ENCODE peak calls at places on chromosomes 12 and 14, in nine cellular contexts. One of them, this sample, is unnamed.

GRCh38 chr12:56013482-56013881 is 7.4 kb upstream of the IKZF4 start:
- DNase-seq in Calu3: no peak
- DNase-seq in breast epithelium: no peak
- DNase-seq in GM12864: no peak
- DNase-seq in WTC11: no peak
- DNase-seq in CD8-positive, alpha-beta T cell: no peak
- DNase-seq in endothelial cell: no peak
- DNase-seq in sigmoid colon: no peak
- DNase-seq in ovary: no peak
- DNase-seq in this sample: no peak

GRCh38 chr14:50397461-50398196 is 948 bp upstream of the CDKL1 start:
- DNase-seq in CD8-positive, alpha-beta T cell: no peak
- DNase-seq in breast epithelium: no peak
- DNase-seq in WTC11: no peak
- DNase-seq in Calu3: peak
- DNase-seq in GM12864: no peak
- DNase-seq in ovary: peak
- DNase-seq in endothelial cell: no peak
- DNase-seq in sigmoid colon: no peak
- DNase-seq in this sample: no peak

GRCh38 chr14:37620856-37621255 is 25.4 kb downstream of the TTC6 start:
- DNase-seq in ovary: no peak
- DNase-seq in CD8-positive, alpha-beta T cell: no peak
- DNase-seq in sigmoid colon: no peak
- DNase-seq in Calu3: no peak
- DNase-seq in WTC11: no peak
- DNase-seq in GM12864: no peak
- DNase-seq in endothelial cell: no peak
- DNase-seq in breast epithelium: no peak
- DNase-seq in this sample: no peak

GRCh38 chr14:80356413-80356812 is 145.1 kb upstream of the DIO2 start:
- DNase-seq in WTC11: peak
- DNase-seq in GM12864: no peak
- DNase-seq in endothelial cell: peak
- DNase-seq in sigmoid colon: no peak
- DNase-seq in CD8-positive, alpha-beta T cell: no peak
- DNase-seq in breast epithelium: no peak
- DNase-seq in Calu3: peak
- DNase-seq in ovary: no peak
- DNase-seq in this sample: no peak

GRCh38 chr14:99349721-99350495 is 77.9 kb upstream of the BCL11B start:
- DNase-seq in Calu3: no peak
- DNase-seq in CD8-positive, alpha-beta T cell: no peak
- DNase-seq in ovary: no peak
- DNase-seq in breast epithelium: no peak
- DNase-seq in sigmoid colon: no peak
- DNase-seq in GM12864: no peak
- DNase-seq in endothelial cell: no peak
- DNase-seq in WTC11: no peak
- DNase-seq in this sample: no peak

GRCh38 chr12:26188641-26189040 is 6.7 kb upstream of the SSPN start:
- DNase-seq in sigmoid colon: no peak
- DNase-seq in ovary: no peak
- DNase-seq in WTC11: no peak
- DNase-seq in CD8-positive, alpha-beta T cell: no peak
- DNase-seq in GM12864: no peak
- DNase-seq in breast epithelium: no peak
- DNase-seq in endothelial cell: no peak
- DNase-seq in Calu3: no peak
- DNase-seq in this sample: no peak

GRCh38 chr12:22635812-22636211 is 10.8 kb downstream of the ETNK1 start:
- DNase-seq in sigmoid colon: no peak
- DNase-seq in GM12864: no peak
- DNase-seq in WTC11: no peak
- DNase-seq in endothelial cell: no peak
- DNase-seq in Calu3: no peak
- DNase-seq in ovary: no peak
- DNase-seq in breast epithelium: no peak
- DNase-seq in CD8-positive, alpha-beta T cell: no peak
- DNase-seq in this sample: no peak

GRCh38 chr12:101459642-101460346 is 15.3 kb upstream of the SPIC start:
- DNase-seq in CD8-positive, alpha-beta T cell: no peak
- DNase-seq in Calu3: peak
- DNase-seq in ovary: no peak
- DNase-seq in sigmoid colon: no peak
- DNase-seq in breast epithelium: no peak
- DNase-seq in endothelial cell: no peak
- DNase-seq in GM12864: no peak
- DNase-seq in WTC11: no peak
- DNase-seq in this sample: no peak

GRCh38 chr14:29940482-29940881 is 12.8 kb upstream of the PRKD1 start:
- DNase-seq in ovary: no peak
- DNase-seq in Calu3: no peak
- DNase-seq in breast epithelium: no peak
- DNase-seq in GM12864: no peak
- DNase-seq in endothelial cell: no peak
- DNase-seq in sigmoid colon: no peak
- DNase-seq in WTC11: no peak
- DNase-seq in CD8-positive, alpha-beta T cell: no peak
- DNase-seq in this sample: no peak

GRCh38 chr14:49187799-49188198 is 398.4 kb downstream of the RPS29 start:
- DNase-seq in Calu3: no peak
- DNase-seq in sigmoid colon: no peak
- DNase-seq in endothelial cell: no peak
- DNase-seq in breast epithelium: no peak
- DNase-seq in GM12864: no peak
- DNase-seq in WTC11: no peak
- DNase-seq in ovary: no peak
- DNase-seq in CD8-positive, alpha-beta T cell: no peak
- DNase-seq in this sample: no peak

GRCh38 chr12:128817115-128818015 is 6.4 kb downstream of the SLC15A4 start:
- DNase-seq in Calu3: peak
- DNase-seq in sigmoid colon: peak
- DNase-seq in breast epithelium: peak
- DNase-seq in GM12864: no peak
- DNase-seq in endothelial cell: no peak
- DNase-seq in ovary: no peak
- DNase-seq in WTC11: no peak
- DNase-seq in CD8-positive, alpha-beta T cell: no peak
- DNase-seq in this sample: no peak

GRCh38 chr12:121467638-121468403 is 67.9 kb downstream of the RNF34 start:
- DNase-seq in Calu3: peak
- DNase-seq in breast epithelium: peak
- DNase-seq in endothelial cell: peak
- DNase-seq in WTC11: peak
- DNase-seq in ovary: peak
- DNase-seq in GM12864: no peak
- DNase-seq in CD8-positive, alpha-beta T cell: no peak
- DNase-seq in sigmoid colon: peak
- DNase-seq in this sample: no peak

GRCh38 chr14:101867854-101868253 is 96.5 kb upstream of the DYNC1H1 start:
- DNase-seq in endothelial cell: no peak
- DNase-seq in GM12864: no peak
- DNase-seq in Calu3: no peak
- DNase-seq in WTC11: no peak
- DNase-seq in sigmoid colon: no peak
- DNase-seq in breast epithelium: no peak
- DNase-seq in ovary: no peak
- DNase-seq in CD8-positive, alpha-beta T cell: no peak
- DNase-seq in this sample: no peak

GRCh38 chr14:101058571-101058970 is 155.0 kb upstream of the RTL1 start:
- DNase-seq in sigmoid colon: no peak
- DNase-seq in Calu3: no peak
- DNase-seq in WTC11: no peak
- DNase-seq in endothelial cell: no peak
- DNase-seq in ovary: no peak
- DNase-seq in breast epithelium: no peak
- DNase-seq in GM12864: no peak
- DNase-seq in CD8-positive, alpha-beta T cell: no peak
- DNase-seq in this sample: no peak

GRCh38 chr14:37063467-37064240 is 108.8 kb downstream of the SLC25A21 start:
- DNase-seq in breast epithelium: no peak
- DNase-seq in ovary: no peak
- DNase-seq in CD8-positive, alpha-beta T cell: no peak
- DNase-seq in sigmoid colon: no peak
- DNase-seq in endothelial cell: no peak
- DNase-seq in Calu3: no peak
- DNase-seq in GM12864: no peak
- DNase-seq in WTC11: no peak
- DNase-seq in this sample: no peak

GRCh38 chr12:51972849-51973273 is 21.4 kb downstream of the ACVR1B start:
- DNase-seq in ovary: peak
- DNase-seq in Calu3: no peak
- DNase-seq in CD8-positive, alpha-beta T cell: peak
- DNase-seq in GM12864: no peak
- DNase-seq in WTC11: no peak
- DNase-seq in sigmoid colon: peak
- DNase-seq in endothelial cell: no peak
- DNase-seq in breast epithelium: no peak
- DNase-seq in this sample: no peak

GRCh38 chr12:131061041-131061806 is 107.5 kb downstream of the ADGRD1 start:
- DNase-seq in endothelial cell: no peak
- DNase-seq in ovary: no peak
- DNase-seq in sigmoid colon: no peak
- DNase-seq in WTC11: no peak
- DNase-seq in GM12864: no peak
- DNase-seq in CD8-positive, alpha-beta T cell: no peak
- DNase-seq in breast epithelium: no peak
- DNase-seq in Calu3: no peak
- DNase-seq in this sample: no peak

GRCh38 chr12:69619050-69619449 is 8.3 kb upstream of the LRRC10 start:
- DNase-seq in WTC11: no peak
- DNase-seq in sigmoid colon: no peak
- DNase-seq in GM12864: no peak
- DNase-seq in Calu3: no peak
- DNase-seq in breast epithelium: no peak
- DNase-seq in endothelial cell: no peak
- DNase-seq in CD8-positive, alpha-beta T cell: no peak
- DNase-seq in ovary: no peak
- DNase-seq in this sample: no peak

DNA sequence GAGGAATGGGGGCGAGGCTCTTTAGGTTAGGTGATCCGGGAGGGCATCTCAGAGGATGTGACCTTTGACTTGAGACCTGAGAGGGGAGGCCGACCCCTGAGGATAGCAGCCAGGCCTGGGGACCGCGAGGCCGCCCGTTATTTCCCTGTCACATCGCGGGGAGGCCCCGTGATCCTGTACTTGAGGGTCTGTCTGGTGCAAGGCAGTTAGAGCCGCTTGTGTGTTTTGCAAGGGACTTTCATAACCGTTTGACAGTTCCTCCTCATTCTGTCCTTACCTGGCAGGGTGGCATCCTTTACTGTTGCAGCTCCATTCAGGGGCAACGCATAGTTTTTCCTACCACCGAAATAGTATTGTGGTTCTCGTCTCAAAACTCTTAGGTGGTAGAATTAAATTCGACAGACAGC is 764 bp downstream of the VRK1 start:
- DNase-seq in endothelial cell: no peak
- DNase-seq in WTC11: no peak
- DNase-seq in breast epithelium: no peak
- DNase-seq in CD8-positive, alpha-beta T cell: no peak
- DNase-seq in GM12864: no peak
- DNase-seq in ovary: no peak
- DNase-seq in Calu3: no peak
- DNase-seq in sigmoid colon: no peak
- DNase-seq in this sample: no peak
- TF ChIP-seq CTCF in endothelial cell: no peak
- TF ChIP-seq CTCF in WTC11: no peak
- TF ChIP-seq CTCF in breast epithelium: no peak
- TF ChIP-seq CTCF in CD8-positive, alpha-beta T cell: no peak
- TF ChIP-seq CTCF in GM12864: no peak
- TF ChIP-seq CTCF in ovary: no peak
- TF ChIP-seq CTCF in Calu3: no peak
- TF ChIP-seq CTCF in sigmoid colon: no peak
- TF ChIP-seq CTCF in this sample: no peak

GRCh38 chr12:6584293-6584692 is 16.2 kb upstream of the NOP2 start:
- DNase-seq in GM12864: no peak
- DNase-seq in endothelial cell: no peak
- DNase-seq in ovary: no peak
- DNase-seq in CD8-positive, alpha-beta T cell: no peak
- DNase-seq in Calu3: no peak
- DNase-seq in breast epithelium: no peak
- DNase-seq in WTC11: no peak
- DNase-seq in sigmoid colon: no peak
- DNase-seq in this sample: no peak

GRCh38 chr12:6582959-6583358 is 14.9 kb upstream of the NOP2 start:
- DNase-seq in GM12864: no peak
- DNase-seq in breast epithelium: no peak
- DNase-seq in endothelial cell: no peak
- DNase-seq in CD8-positive, alpha-beta T cell: no peak
- DNase-seq in sigmoid colon: no peak
- DNase-seq in WTC11: no peak
- DNase-seq in Calu3: no peak
- DNase-seq in ovary: no peak
- DNase-seq in this sample: no peak

GRCh38 chr12:6582196-6582595 is 14.1 kb upstream of the NOP2 start:
- DNase-seq in WTC11: peak
- DNase-seq in Calu3: no peak
- DNase-seq in GM12864: no peak
- DNase-seq in endothelial cell: no peak
- DNase-seq in CD8-positive, alpha-beta T cell: no peak
- DNase-seq in sigmoid colon: no peak
- DNase-seq in breast epithelium: no peak
- DNase-seq in ovary: no peak
- DNase-seq in this sample: no peak
- TF ChIP-seq CTCF in WTC11: no peak
- TF ChIP-seq CTCF in Calu3: no peak
- TF ChIP-seq CTCF in GM12864: peak
- TF ChIP-seq CTCF in endothelial cell: no peak
- TF ChIP-seq CTCF in CD8-positive, alpha-beta T cell: no peak
- TF ChIP-seq CTCF in sigmoid colon: no peak
- TF ChIP-seq CTCF in breast epithelium: no peak
- TF ChIP-seq CTCF in ovary: no peak
- TF ChIP-seq CTCF in this sample: peak

DNA sequence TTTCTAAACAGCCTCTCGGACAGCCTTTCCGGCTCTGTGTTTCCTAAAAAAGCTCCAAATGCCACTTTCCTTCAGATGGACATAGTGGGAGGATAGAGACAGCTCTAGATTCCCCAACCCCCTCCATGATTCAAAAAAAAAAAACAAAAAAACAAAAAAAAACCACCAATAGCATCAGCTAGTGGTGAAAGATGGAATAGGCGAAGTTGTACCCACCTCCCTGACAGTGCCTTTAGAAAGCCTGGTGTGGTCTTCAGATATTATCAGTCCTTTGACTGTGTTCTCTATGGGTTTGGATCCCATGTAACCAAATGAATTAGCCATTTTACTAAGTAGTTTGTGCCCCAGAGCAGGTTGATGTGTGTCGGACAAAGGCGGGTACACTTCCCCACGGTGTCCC is 94.1 kb downstream of the PHETA1 start:
- DNase-seq in ovary: no peak
- DNase-seq in endothelial cell: no peak
- DNase-seq in sigmoid colon: no peak
- DNase-seq in CD8-positive, alpha-beta T cell: no peak
- DNase-seq in breast epithelium: no peak
- DNase-seq in GM12864: no peak
- DNase-seq in Calu3: no peak
- DNase-seq in WTC11: no peak
- DNase-seq in this sample: no peak
- TF ChIP-seq CTCF in ovary: no peak
- TF ChIP-seq CTCF in endothelial cell: peak
- TF ChIP-seq CTCF in sigmoid colon: no peak
- TF ChIP-seq CTCF in CD8-positive, alpha-beta T cell: no peak
- TF ChIP-seq CTCF in breast epithelium: no peak
- TF ChIP-seq CTCF in GM12864: peak
- TF ChIP-seq CTCF in Calu3: no peak
- TF ChIP-seq CTCF in WTC11: no peak
- TF ChIP-seq CTCF in this sample: peak

GRCh38 chr12:109714141-109714912 is 702 bp downstream of the FAM222A start:
- DNase-seq in sigmoid colon: peak
- DNase-seq in CD8-positive, alpha-beta T cell: peak
- DNase-seq in breast epithelium: no peak
- DNase-seq in GM12864: no peak
- DNase-seq in endothelial cell: peak
- DNase-seq in WTC11: peak
- DNase-seq in Calu3: peak
- DNase-seq in ovary: peak
- DNase-seq in this sample: peak
- TF ChIP-seq CTCF in sigmoid colon: no peak
- TF ChIP-seq CTCF in CD8-positive, alpha-beta T cell: no peak
- TF ChIP-seq CTCF in breast epithelium: peak
- TF ChIP-seq CTCF in GM12864: peak
- TF ChIP-seq CTCF in endothelial cell: no peak
- TF ChIP-seq CTCF in WTC11: no peak
- TF ChIP-seq CTCF in Calu3: no peak
- TF ChIP-seq CTCF in ovary: no peak
- TF ChIP-seq CTCF in this sample: peak